ENCODE peak calls at places on chromosome 3, in ten cellular contexts. R is GM23248, E is K562, X is neural progenitor cell, A is GM12878, J is keratinocyte, S is IMR-90, K is fibroblast of lung, I is mammary epithelial cell, B is neuronal stem cell. W is an unnamed sample.

GRCh38 chr3:166837535-166837934 is 542.6 kb downstream of the ZBBX start:
- DNase-seq in R (no peak), E (no peak), X (peak; percentile 66), A (no peak), J (no peak), S (no peak), K (no peak), I (peak; percentile 1), B (peak; percentile 27), W (no peak)

GRCh38 chr3:181887685-181888084 is 176.0 kb downstream of the SOX2 start:
- DNase-seq in R (no peak), E (no peak), X (no peak), A (no peak), J (no peak), S (no peak), K (no peak), I (no peak), B (no peak), W (no peak)

GRCh38 chr3:194076486-194076885 is 59.5 kb upstream of the HES1 start:
- DNase-seq in R (no peak), E (no peak), X (no peak), A (no peak), J (no peak), S (no peak), K (no peak), I (no peak), B (no peak), W (no peak)

GRCh38 chr3:4895848-4896247 is 83.4 kb upstream of the BHLHE40 start:
- DNase-seq in R (peak; percentile 55), E (no peak), X (no peak), A (no peak), J (no peak), S (peak; percentile 10), K (peak; percentile 56), I (no peak), B (no peak), W (no peak)

GRCh38 chr3:119211803-119212202 is 28.9 kb downstream of the B4GALT4 start:
- DNase-seq in R (no peak), E (no peak), X (no peak), A (no peak), J (no peak), S (no peak), K (no peak), I (no peak), B (no peak), W (no peak)

GRCh38 chr3:82144811-82145210 is 383.4 kb upstream of the GBE1 start:
- DNase-seq in R (no peak), E (no peak), X (no peak), A (no peak), J (no peak), S (no peak), K (no peak), I (no peak), B (no peak), W (no peak)

GRCh38 chr3:69299344-69299743 is 86.5 kb downstream of the FRMD4B start:
- DNase-seq in R (peak; percentile 28), E (no peak), X (no peak), A (no peak), J (no peak), S (no peak), K (peak; percentile 18), I (no peak), B (no peak), W (no peak)

GRCh38 chr3:55204417-55204816 is 276.6 kb upstream of the LRTM1 start:
- DNase-seq in R (no peak), E (no peak), X (no peak), A (no peak), J (no peak), S (peak; percentile 42), K (peak; percentile 80), I (no peak), B (no peak), W (no peak)

GRCh38 chr3:54954019-54954418 is 26.2 kb upstream of the LRTM1 start:
- DNase-seq in R (peak; percentile 88), E (no peak), X (peak; percentile 20), A (no peak), J (peak; percentile 9), S (peak; percentile 92), K (peak; percentile 96), I (peak; percentile 12), B (no peak), W (peak; percentile 71)

GRCh38 chr3:8538904-8539303 is 37.3 kb downstream of the LMCD1 start:
- DNase-seq in R (no peak), E (no peak), X (no peak), A (no peak), J (no peak), S (peak; percentile 92), K (peak; percentile 86), I (no peak), B (no peak), W (no peak)

GRCh38 chr3:98323425-98323824 is 30.2 kb upstream of the OR5K4 start:
- DNase-seq in R (no peak), E (no peak), X (no peak), A (no peak), J (no peak), S (no peak), K (no peak), I (no peak), B (no peak), W (no peak)

GRCh38 chr3:21750291-21750690 is 719 bp downstream of the ZNF385D start:
- DNase-seq in R (peak; percentile 73), E (no peak), X (no peak), A (no peak), J (no peak), S (peak; percentile 38), K (peak; percentile 73), I (peak; percentile 72), B (no peak), W (no peak)

DNA sequence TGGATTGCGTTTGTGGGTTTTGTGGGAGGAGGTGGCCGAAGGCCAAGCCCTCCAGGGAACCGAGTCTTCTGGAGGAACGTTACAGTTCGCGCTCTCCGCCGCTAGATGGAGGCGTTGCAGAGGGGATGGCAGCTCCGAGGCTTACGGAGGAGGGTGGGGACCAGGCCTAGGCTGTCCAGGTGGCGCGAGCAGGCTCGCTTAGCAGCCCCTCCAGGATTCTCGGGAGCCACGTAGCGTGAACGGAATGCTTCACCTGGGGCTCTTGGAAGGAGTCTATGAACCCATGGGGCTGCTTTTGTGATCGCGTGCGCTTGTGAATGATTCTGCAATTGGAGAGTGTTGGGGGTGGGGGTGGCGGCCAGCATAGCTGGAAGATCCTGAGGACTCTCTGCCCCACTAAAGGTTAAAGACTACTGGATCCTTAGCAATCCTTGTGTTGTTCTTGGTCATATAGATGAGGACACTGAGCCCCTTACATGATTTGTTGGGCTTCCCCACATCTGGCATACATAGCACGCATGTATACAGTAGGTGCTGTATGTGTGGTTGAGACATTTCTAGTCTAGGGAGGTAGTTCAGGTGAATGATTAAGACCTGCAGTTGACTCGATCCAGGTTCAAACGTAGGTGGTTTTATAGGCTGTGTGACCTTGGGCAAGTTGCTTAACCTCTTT is 25.7 kb downstream of the FAM3D start:
- DNase-seq in R (peak; percentile 85), E (peak; percentile 81), X (peak; percentile 90), A (no peak), J (peak; percentile 44), S (peak; percentile 74), K (peak; percentile 70), I (peak; percentile 64), B (peak; percentile 58), W (peak; percentile 81)
- H3K4me2 ChIP-seq in R (peak overlapping the region; percentile 38), E (no peak overlapping the region), X (peak overlapping the region; percentile 37), A (no peak overlapping the region), J (peak overlapping the region; percentile 35), S (peak overlapping the region; percentile 60), K (no peak overlapping the region), I (peak overlapping the region; percentile 22), B (no peak overlapping the region), W (peak overlapping the region; percentile 57)

DNA sequence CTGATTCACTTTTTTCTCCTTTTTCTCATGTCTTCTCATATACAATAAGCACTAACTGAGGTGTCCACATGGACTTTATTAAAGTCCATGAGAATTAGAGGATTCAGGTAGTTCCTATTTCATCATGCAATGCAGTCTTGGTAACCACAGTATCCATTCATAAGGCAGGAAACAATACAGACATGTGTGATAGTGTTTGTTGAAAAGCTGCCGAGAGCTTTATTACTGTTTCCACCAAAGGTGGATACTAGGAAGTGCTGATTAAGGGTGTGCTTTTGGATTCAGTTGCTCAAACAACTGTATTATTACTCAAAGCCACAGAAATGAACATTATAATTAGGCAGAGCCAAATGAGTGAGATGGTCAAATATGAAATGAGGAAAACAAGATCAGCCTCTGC is 5.3 kb downstream of the CASR start:
- DNase-seq in R (no peak), E (no peak), X (no peak), A (no peak), J (no peak), S (no peak), K (no peak), I (no peak), B (no peak), W (no peak)
- H3K27me3 ChIP-seq in R (peaks cover 15% of the 10 kb centered on the region), E (peaks cover 7% of the 10 kb centered on the region), X (peaks cover 69% of the 10 kb centered on the region), A (peaks cover 9% of the 10 kb centered on the region), J (peaks cover 29% of the 10 kb centered on the region), S (peaks cover 20% of the 10 kb centered on the region), K (peaks cover 11% of the 10 kb centered on the region), I (peaks cover 12% of the 10 kb centered on the region), B (peaks cover 4% of the 10 kb centered on the region), W (peaks cover 16% of the 10 kb centered on the region)

GRCh38 chr3:39156421-39156820 is 3.0 kb upstream of the CSRNP1 start:
- DNase-seq in R (no peak), E (no peak), X (no peak), A (no peak), J (no peak), S (no peak), K (no peak), I (no peak), B (no peak), W (no peak)

GRCh38 chr3:39150803-39151631 is 2.4 kb downstream of the CSRNP1 start:
- DNase-seq in R (peak; percentile 96), E (peak; percentile 63), X (peak; percentile 76), A (no peak), J (no peak), S (peak; percentile 97), K (peak; percentile 98), I (peak; percentile 82), B (peak; percentile 70), W (peak; percentile 87)

GRCh38 chr3:39157359-39157758 is 4.0 kb upstream of the CSRNP1 start:
- DNase-seq in R (no peak), E (no peak), X (no peak), A (no peak), J (no peak), S (no peak), K (no peak), I (no peak), B (no peak), W (no peak)

GRCh38 chr3:39154323-39155021 is 1.1 kb upstream of the CSRNP1 start:
- DNase-seq in R (peak; percentile 45), E (peak; percentile 79), X (peak; percentile 74), A (no peak), J (no peak), S (no peak), K (peak; percentile 33), I (no peak), B (peak; percentile 39), W (no peak)

DNA sequence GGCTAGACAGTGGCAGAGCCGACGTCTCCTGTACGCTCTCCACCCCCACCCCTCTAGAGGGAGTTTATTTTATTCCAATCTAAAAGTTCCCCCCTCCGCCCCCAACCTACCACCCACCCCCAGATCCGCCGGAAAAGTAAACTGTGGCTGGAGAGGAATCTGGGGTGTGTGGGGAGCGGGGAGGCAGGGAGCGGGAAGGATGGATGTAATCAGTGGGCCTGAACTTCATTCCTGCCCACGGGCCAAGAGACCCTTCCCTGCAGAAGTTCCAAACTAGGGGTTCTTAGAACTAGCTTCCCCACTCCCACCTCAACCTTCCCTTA is 547 bp upstream of the CSRNP1 start:
- DNase-seq in R (no peak), E (no peak), X (no peak), A (no peak), J (no peak), S (no peak), K (no peak), I (no peak), B (no peak), W (no peak)
- H3K4me2 ChIP-seq in R (peak overlapping the region; percentile 50), E (peak overlapping the region; percentile 90), X (peak overlapping the region; percentile 100), A (no peak overlapping the region), J (no peak overlapping the region), S (peak overlapping the region; percentile 57), K (no peak overlapping the region), I (peak overlapping the region; percentile 75), B (peak overlapping the region; percentile 60), W (peak overlapping the region; percentile 96)

GRCh38 chr3:30042274-30042859 is 564.0 kb upstream of the TGFBR2 start:
- DNase-seq in R (peak; percentile 76), E (peak; percentile 12), X (peak; percentile 79), A (peak; percentile 1), J (peak; percentile 7), S (peak; percentile 79), K (peak; percentile 64), I (peak; percentile 39), B (peak; percentile 48), W (peak; percentile 48)
- H3K27me3 ChIP-seq in R (no peaks in the 10 kb centered on the region), E (no peaks in the 10 kb centered on the region), X (no peaks in the 10 kb centered on the region), A (no peaks in the 10 kb centered on the region), J (no peaks in the 10 kb centered on the region), S (no peaks in the 10 kb centered on the region), K (no peaks in the 10 kb centered on the region), I (no peaks in the 10 kb centered on the region), B (no peaks in the 10 kb centered on the region), W (no peaks in the 10 kb centered on the region)